ENCODE peak calls at places on chromosome 2, in five cellular contexts. T is mucosa of descending colon, L is pancreas, D is keratinocyte, V is hepatocyte. F is an unnamed sample.
A peak's percentile ranks its signal among the peaks of the same experiment; 100 is the strongest.

GRCh38 chr2:88027709-88028389 is 11.5 kb upstream of the RNU2-63P start:
- DNase-seq in T (no peak), L (no peak), D (no peak), V (no peak), F (no peak)

GRCh38 chr2:160156665-160157064 is 43.4 kb downstream of the ITGB6 start:
- DNase-seq in T (no peak), L (no peak), D (no peak), V (no peak), F (no peak)

GRCh38 chr2:15939556-15939853 is 845 bp upstream of the MYCN start:
- DNase-seq in T (no peak), L (peak; percentile 62), D (no peak), V (no peak), F (no peak)

GRCh38 chr2:223221120-223221859 is 169.3 kb downstream of the KCNE4 start:
- DNase-seq in T (no peak), L (no peak), D (no peak), V (no peak), F (no peak)

GRCh38 chr2:85796549-85797262 is 42.9 kb downstream of the ATOH8 start:
- DNase-seq in T (no peak), L (no peak), D (no peak), V (no peak), F (no peak)

GRCh38 chr2:7887441-7887840 is 794.4 kb upstream of the ID2 start:
- DNase-seq in T (no peak), L (no peak), D (no peak), V (no peak), F (no peak)

GRCh38 chr2:168432565-168433186 is 23.4 kb upstream of the CERS6 start:
- DNase-seq in T (no peak), L (no peak), D (no peak), V (no peak), F (no peak)

GRCh38 chr2:241762933-241763369 is 13.7 kb upstream of the GAL3ST2 start:
- DNase-seq in T (peak; percentile 34), L (no peak), D (no peak), V (no peak), F (no peak)

GRCh38 chr2:198045227-198045626 is 240.8 kb downstream of the PLCL1 start:
- DNase-seq in T (no peak), L (no peak), D (no peak), V (no peak), F (no peak)

GRCh38 chr2:177998996-177999395 is 73.6 kb downstream of the PDE11A start:
- DNase-seq in T (no peak), L (no peak), D (no peak), V (no peak), F (no peak)

GRCh38 chr2:69781321-69782248 is 39.7 kb downstream of the ANXA4 start:
- DNase-seq in T (peak; percentile 57), L (peak; percentile 45), D (no peak), V (peak; percentile 51), F (peak; percentile 58)

GRCh38 chr2:196230051-196230450 is 58.7 kb upstream of the STK17B start:
- DNase-seq in T (peak; percentile 41), L (no peak), D (no peak), V (no peak), F (no peak)

GRCh38 chr2:204436267-204436666 is 109.0 kb upstream of the PARD3B start:
- DNase-seq in T (peak; percentile 5), L (no peak), D (no peak), V (no peak), F (no peak)

GRCh38 chr2:222819722-222820333 is 41.0 kb upstream of the ACSL3 start:
- DNase-seq in T (no peak), L (no peak), D (no peak), V (no peak), F (no peak)

GRCh38 chr2:37337636-37338280 is 6.7 kb upstream of the QPCT start:
- DNase-seq in T (no peak), L (no peak), D (no peak), V (no peak), F (no peak)

GRCh38 chr2:26647981-26648380 is 6.8 kb upstream of the CIB4 start:
- DNase-seq in T (no peak), L (no peak), D (no peak), V (no peak), F (no peak)

GRCh38 chr2:38138996-38139395 is 63.0 kb upstream of the CYP1B1 start:
- DNase-seq in T (no peak), L (no peak), D (no peak), V (no peak), F (peak; percentile 98)

GRCh38 chr2:172408143-172408766 is 19.1 kb upstream of the ITGA6 start:
- DNase-seq in T (peak; percentile 27), L (no peak), D (peak; percentile 90), V (no peak), F (peak; percentile 50)

GRCh38 chr2:45706028-45706427 is 54.6 kb downstream of the PRKCE start:
- DNase-seq in T (no peak), L (no peak), D (no peak), V (no peak), F (no peak)

GRCh38 chr2:128573116-128573515 is 254.4 kb upstream of the HS6ST1 start:
- DNase-seq in T (no peak), L (no peak), D (no peak), V (no peak), F (no peak)

GRCh38 chr2:149564983-149565382 is 22.6 kb downstream of the MMADHC start:
- DNase-seq in T (no peak), L (no peak), D (no peak), V (no peak), F (no peak)

GRCh38 chr2:41167014-41167413 is 715.1 kb upstream of the SLC8A1 start:
- DNase-seq in T (no peak), L (no peak), D (no peak), V (no peak), F (no peak)

GRCh38 chr2:184920451-184920965 is 322.2 kb downstream of the ZNF804A start:
- DNase-seq in T (no peak), L (no peak), D (no peak), V (peak; percentile 9), F (no peak)

GRCh38 chr2:132384491-132385186 is 32.0 kb upstream of the GPR39 start:
- DNase-seq in T (no peak), L (no peak), D (no peak), V (no peak), F (no peak)

GRCh38 chr2:100246163-100247145 is 75.8 kb downstream of the LONRF2 start:
- DNase-seq in T (peak; percentile 32), L (no peak), D (no peak), V (no peak), F (no peak)

GRCh38 chr2:231190531-231191197 is 7.8 kb upstream of the ARMC9 start:
- DNase-seq in T (peak; percentile 50), L (peak; percentile 69), D (no peak), V (no peak), F (no peak)
- H3K4me3 ChIP-seq in T (no peak overlapping the region), L (peak overlapping the region; percentile 39), D (no peak overlapping the region), V (no peak overlapping the region), F (no peak overlapping the region)

DNA sequence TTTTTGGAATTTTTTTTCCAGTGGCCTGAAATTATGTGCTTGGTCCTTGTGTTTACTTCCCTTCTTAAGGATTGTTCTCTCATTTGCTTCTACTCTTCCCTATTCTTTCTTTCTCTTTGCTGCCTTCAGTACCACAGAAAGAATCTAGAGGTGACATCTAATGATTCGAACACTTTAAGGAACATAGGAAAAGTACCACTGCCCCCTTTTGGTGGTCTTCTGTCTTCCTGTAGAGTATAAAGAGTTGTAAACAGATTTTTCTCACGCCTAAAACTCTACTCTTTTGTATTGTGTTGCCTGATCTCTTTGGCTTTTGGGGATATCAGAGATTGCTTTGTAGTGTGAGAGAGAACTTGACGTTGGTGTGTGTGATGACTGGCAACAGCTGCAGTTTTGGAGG is 7.0 kb upstream of the SCTR start:
- DNase-seq in T (no peak), L (no peak), D (no peak), V (no peak), F (no peak)
- TF ChIP-seq CTCF in T (no peak), L (no peak), D (no peak), V (peak; percentile 2), F (peak; percentile 5)

GRCh38 chr2:236574424-236575145 is 5.0 kb downstream of the ACKR3 start:
- DNase-seq in T (no peak), L (peak; percentile 66), D (no peak), V (no peak), F (no peak)
- H3K4me3 ChIP-seq in T (no peak overlapping the region), L (peak overlapping the region; percentile 6), D (no peak overlapping the region), V (no peak overlapping the region), F (no peak overlapping the region)

DNA sequence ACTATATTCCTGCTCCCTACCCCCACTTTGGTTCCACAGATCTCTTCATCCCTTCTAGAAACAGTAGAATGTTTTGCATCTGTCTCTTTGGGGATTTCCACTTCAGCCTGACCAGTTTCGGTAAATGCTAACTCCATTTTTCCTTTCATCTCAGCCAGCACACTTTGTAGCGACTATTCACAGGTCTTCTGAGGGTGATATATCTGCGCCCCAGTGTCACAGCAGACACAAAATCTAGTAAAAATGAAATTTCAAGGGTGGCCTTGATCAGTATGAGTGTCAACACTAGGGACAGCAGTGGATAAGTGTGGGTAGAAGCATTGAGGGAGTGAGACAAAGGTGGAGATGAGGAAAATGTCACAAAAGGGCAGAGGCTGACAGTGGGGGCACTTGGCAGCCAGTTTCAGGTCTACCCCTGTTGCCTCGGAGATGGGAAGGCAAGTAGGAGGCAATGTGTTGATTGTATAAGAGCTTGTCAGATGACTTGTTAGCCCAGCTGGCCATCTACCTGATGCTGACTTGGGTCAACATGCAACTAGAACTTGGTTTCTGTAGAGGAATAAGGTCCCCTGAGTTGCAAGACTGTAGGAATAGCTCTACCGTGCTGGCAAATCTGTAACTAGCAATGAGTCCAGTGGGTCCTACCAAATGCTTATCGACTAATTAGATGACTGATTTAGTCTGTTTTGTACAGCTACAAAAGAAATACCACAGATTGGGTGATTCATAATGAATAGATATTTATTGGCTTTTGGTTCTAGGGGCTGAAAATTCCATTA is 60.7 kb downstream of the CXCR4 start:
- DNase-seq in T (no peak), L (no peak), D (no peak), V (no peak), F (no peak)
- TF ChIP-seq CTCF in T (no peak), L (no peak), D (no peak), V (no peak), F (no peak)

DNA sequence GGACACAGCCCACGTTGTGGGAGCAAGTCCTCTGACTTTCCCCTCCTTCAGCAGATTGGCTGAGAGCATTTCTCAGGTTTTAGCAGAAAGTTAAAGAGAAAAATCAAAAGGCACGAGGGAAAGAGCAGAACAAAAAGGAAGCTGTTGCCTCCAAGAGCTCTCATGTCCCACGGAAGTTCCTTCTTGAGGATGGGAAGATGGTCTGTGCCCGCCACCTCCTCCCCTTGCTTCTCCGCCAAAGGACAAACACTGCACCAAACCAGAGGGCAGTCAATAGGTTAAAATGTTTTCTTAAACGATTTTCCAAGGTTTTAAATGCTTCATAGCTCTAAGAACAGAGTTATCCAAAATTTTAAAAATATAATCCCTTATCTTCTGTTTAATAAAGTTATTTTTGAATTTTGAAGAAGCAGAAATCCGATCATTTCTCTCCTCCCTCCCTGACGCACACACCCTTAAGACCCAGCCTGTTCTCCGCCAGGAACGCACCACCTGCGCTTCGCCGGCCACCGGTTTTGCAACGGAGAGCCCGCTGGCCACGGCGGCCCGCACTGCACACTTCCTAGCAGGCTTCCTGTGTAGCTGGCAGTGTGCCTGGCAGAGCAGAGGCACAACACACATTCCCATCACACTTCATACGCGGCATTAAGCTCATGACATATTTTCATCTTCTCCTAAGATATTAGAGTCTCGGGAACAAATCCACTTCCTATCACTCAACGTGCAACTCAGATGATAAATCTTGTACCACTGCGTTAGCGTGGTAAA is 148.2 kb downstream of the HDAC4 start:
- DNase-seq in T (no peak), L (no peak), D (no peak), V (no peak), F (no peak)
- H3K4me3 ChIP-seq in T (no peak overlapping the region), L (no peak overlapping the region), D (no peak overlapping the region), V (no peak overlapping the region), F (no peak overlapping the region)

F was measured in LNCaP clone FGC.